ENCODE peak calls at places on chromosomes 2 and 18, in nine cellular contexts. M is heart left ventricle; J is fibroblast of lung; V is CD8-positive, alpha-beta T cell; T is breast epithelium; G is caudate nucleus; N is aorta; U is cardiac muscle cell; F is keratinocyte. E is an unnamed sample.

GRCh38 chr2:224957540-224958465 is 84.5 kb downstream of the DOCK10 start:
- DNase-seq in M (no peak), J (no peak), V (no peak), T (no peak), G (no peak), N (no peak), U (no peak), F (no peak), E (no peak)

GRCh38 chr2:149492923-149493322 is 94.7 kb downstream of the MMADHC start:
- DNase-seq in M (no peak), J (no peak), V (no peak), T (no peak), G (no peak), N (no peak), U (no peak), F (no peak), E (no peak)

GRCh38 chr2:54894467-54894866 is 155.8 kb downstream of the RTN4 start:
- DNase-seq in M (no peak), J (no peak), V (no peak), T (no peak), G (no peak), N (no peak), U (no peak), F (no peak), E (no peak)

GRCh38 chr2:127572841-127573240 is 37.4 kb downstream of the MYO7B start:
- DNase-seq in M (no peak), J (no peak), V (no peak), T (no peak), G (no peak), N (no peak), U (no peak), F (no peak), E (no peak)

GRCh38 chr2:145022021-145022670 is 502.2 kb upstream of the ZEB2 start:
- DNase-seq in M (no peak), J (peak; percentile 74), V (no peak), T (no peak), G (no peak), N (no peak), U (no peak), F (no peak), E (no peak)

GRCh38 chr18:10101293-10101701 is 187.5 kb downstream of the VAPA start:
- DNase-seq in M (peak; percentile 42), J (peak; percentile 66), V (no peak), T (no peak), G (no peak), N (peak; percentile 76), U (no peak), F (no peak), E (no peak)

GRCh38 chr2:30714811-30715709 is 92.2 kb downstream of the CAPN13 start:
- DNase-seq in M (no peak), J (no peak), V (no peak), T (no peak), G (no peak), N (no peak), U (no peak), F (no peak), E (no peak)

GRCh38 chr18:55321268-55322175 is 266.5 kb downstream of the TCF4 start:
- DNase-seq in M (peak; percentile 96), J (peak; percentile 93), V (peak; percentile 7), T (peak; percentile 66), G (peak; percentile 84), N (peak; percentile 95), U (peak; percentile 91), F (no peak), E (no peak)

GRCh38 chr2:236720974-236721600 is 151.5 kb downstream of the ACKR3 start:
- DNase-seq in M (no peak), J (no peak), V (no peak), T (no peak), G (no peak), N (no peak), U (no peak), F (peak; percentile 64), E (no peak)

GRCh38 chr2:39469807-39470206 is 32.7 kb upstream of the MAP4K3 start:
- DNase-seq in M (peak; percentile 32), J (peak; percentile 85), V (no peak), T (no peak), G (no peak), N (no peak), U (peak; percentile 45), F (no peak), E (no peak)

GRCh38 chr18:26487437-26487836 is 60.9 kb downstream of the KCTD1 start:
- DNase-seq in M (no peak), J (peak; percentile 67), V (no peak), T (no peak), G (no peak), N (no peak), U (no peak), F (peak; percentile 71), E (no peak)

GRCh38 chr2:39728941-39729351 is 50.1 kb downstream of the THUMPD2 start:
- DNase-seq in M (peak; percentile 39), J (peak; percentile 73), V (no peak), T (no peak), G (peak; percentile 21), N (no peak), U (peak; percentile 72), F (no peak), E (no peak)

GRCh38 chr2:204126705-204127104 is 190.1 kb downstream of the ICOS start:
- DNase-seq in M (no peak), J (no peak), V (no peak), T (no peak), G (no peak), N (no peak), U (no peak), F (no peak), E (no peak)

GRCh38 chr18:59218018-59218417 is 1.9 kb upstream of the GRP start:
- DNase-seq in M (no peak), J (no peak), V (no peak), T (no peak), G (peak; percentile 8), N (no peak), U (no peak), F (no peak), E (no peak)

GRCh38 chr18:68150976-68151375 is 563.9 kb downstream of the TMX3 start:
- DNase-seq in M (no peak), J (no peak), V (no peak), T (no peak), G (no peak), N (no peak), U (no peak), F (no peak), E (no peak)

GRCh38 chr2:230262246-230262645 is 36.7 kb downstream of the SP140 start:
- DNase-seq in M (no peak), J (no peak), V (no peak), T (no peak), G (no peak), N (no peak), U (no peak), F (no peak), E (no peak)
- H3K27ac ChIP-seq in M (no peak overlapping the region), J (no peak overlapping the region), V (peak overlapping the region; percentile 39), T (no peak overlapping the region), G (no peak overlapping the region), N (no peak overlapping the region), U (no peak overlapping the region), F (no peak overlapping the region), E (no peak overlapping the region)

DNA sequence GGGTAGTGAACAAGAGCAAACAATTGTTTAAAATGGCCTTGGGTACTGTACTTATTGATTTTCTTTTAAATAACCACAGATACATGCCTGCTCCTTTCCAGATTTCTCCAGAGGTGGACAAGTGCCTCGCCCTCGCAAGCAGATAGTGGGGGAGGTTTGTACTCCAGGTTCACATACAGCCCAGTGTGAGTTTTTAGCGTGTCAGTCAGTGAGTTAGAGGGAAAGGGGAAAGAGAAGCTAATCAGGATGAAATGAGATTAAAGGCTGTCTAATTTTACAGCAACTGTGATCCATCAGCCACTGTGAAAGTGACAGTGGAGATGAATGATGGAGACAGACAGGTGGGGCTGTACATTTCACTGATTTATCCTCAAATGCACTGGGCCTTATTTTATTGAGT is 74.7 kb downstream of the KLHL14 start:
- DNase-seq in M (no peak), J (no peak), V (no peak), T (no peak), G (no peak), N (no peak), U (no peak), F (no peak), E (no peak)
- H3K27ac ChIP-seq in M (no peak overlapping the region), J (no peak overlapping the region), V (no peak overlapping the region), T (no peak overlapping the region), G (no peak overlapping the region), N (no peak overlapping the region), U (peak overlapping the region; percentile 8), F (no peak overlapping the region), E (no peak overlapping the region)

GRCh38 chr2:20622296-20622686 is 28.6 kb downstream of the HS1BP3 start:
- DNase-seq in M (no peak), J (no peak), V (no peak), T (peak; percentile 12), G (no peak), N (no peak), U (no peak), F (no peak), E (no peak)

GRCh38 chr2:20619624-20620024 is 31.3 kb downstream of the HS1BP3 start:
- DNase-seq in M (peak; percentile 84), J (peak; percentile 29), V (no peak), T (peak; percentile 40), G (no peak), N (peak; percentile 50), U (no peak), F (no peak), E (no peak)

GRCh38 chr2:20621366-20622295 is 29.3 kb downstream of the HS1BP3 start:
- DNase-seq in M (no peak), J (no peak), V (no peak), T (peak; percentile 35), G (no peak), N (peak; percentile 32), U (no peak), F (no peak), E (no peak)

GRCh38 chr2:20620271-20620681 is 30.6 kb downstream of the HS1BP3 start:
- DNase-seq in M (no peak), J (no peak), V (no peak), T (peak; percentile 38), G (no peak), N (peak; percentile 41), U (no peak), F (no peak), E (no peak)

GRCh38 chr2:20620696-20621365 is 30.1 kb downstream of the HS1BP3 start:
- DNase-seq in M (no peak), J (no peak), V (no peak), T (peak; percentile 51), G (no peak), N (no peak), U (no peak), F (no peak), E (no peak)
- H3K27ac ChIP-seq in M (peak overlapping the region; percentile 90), J (no peak overlapping the region), V (no peak overlapping the region), T (peak overlapping the region; percentile 97), G (peak overlapping the region; percentile 31), N (no peak overlapping the region), U (no peak overlapping the region), F (no peak overlapping the region), E (no peak overlapping the region)

DNA sequence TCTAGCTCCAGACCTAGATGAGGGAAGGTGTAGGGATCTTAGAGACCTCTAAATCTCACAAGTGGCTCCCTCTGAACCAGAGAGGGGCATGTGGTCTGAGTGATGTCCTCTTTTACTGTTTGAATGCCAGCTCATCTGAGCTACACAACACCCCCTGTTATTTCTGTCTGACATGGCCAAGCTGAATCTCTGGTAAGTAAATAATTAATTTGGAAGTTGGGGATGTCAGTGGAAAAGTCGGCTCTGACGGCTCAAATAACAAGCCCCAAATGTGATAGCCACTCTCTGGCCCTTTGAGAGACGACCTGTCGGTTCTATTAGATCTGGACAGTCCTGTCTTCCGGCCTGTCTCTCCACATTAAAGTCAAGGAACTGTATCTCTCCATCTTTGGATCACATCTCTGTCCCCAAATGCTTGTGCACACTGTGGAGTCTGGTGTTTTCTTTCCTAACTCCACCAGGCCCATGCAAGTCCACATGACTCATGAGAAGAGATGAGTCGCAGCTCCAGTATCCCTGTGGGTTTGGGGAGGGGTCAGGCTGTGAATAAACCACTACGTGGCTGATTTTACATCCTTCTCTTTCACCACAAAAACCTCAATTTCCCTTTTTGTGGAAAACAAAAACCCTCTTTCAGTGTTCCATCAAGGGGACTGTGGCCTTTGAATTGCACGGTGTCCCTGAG is 52.5 kb downstream of the SETBP1 start:
- DNase-seq in M (no peak), J (peak; percentile 97), V (no peak), T (no peak), G (no peak), N (peak; percentile 73), U (no peak), F (peak; percentile 88), E (no peak)
- H3K27ac ChIP-seq in M (no peak overlapping the region), J (peak overlapping the region; percentile 56), V (no peak overlapping the region), T (peak overlapping the region; percentile 78), G (no peak overlapping the region), N (no peak overlapping the region), U (no peak overlapping the region), F (peak overlapping the region; percentile 86), E (no peak overlapping the region)

E was measured in Panc1.